ENCODE peak calls at places on chromosomes 2 and 18, in four cellular contexts. G, J, P and F are unnamed samples.

GRCh38 chr2:10626837-10627236 is 62.9 kb downstream of the NOL10 start:
- DNase-seq in G (no peak), J (no peak), P (no peak), F (no peak)

GRCh38 chr2:237912271-237913192 is 53.1 kb downstream of the RAMP1 start:
- DNase-seq in J (no peak), P (no peak), G (no peak), F (no peak)

GRCh38 chr2:121450301-121450700 is 80.4 kb upstream of the RNU4ATAC start:
- DNase-seq in G (no peak), P (no peak), J (no peak), F (no peak)

GRCh38 chr2:29755829-29756228 is 165.6 kb downstream of the ALK start:
- DNase-seq in G (no peak), P (no peak), J (no peak), F (no peak)

GRCh38 chr2:74051504-74051903 is 66.8 kb downstream of the TET3 start:
- DNase-seq in G (no peak), P (no peak), J (no peak), F (no peak)

GRCh38 chr2:11543337-11544216 is 9.7 kb downstream of the GREB1 start:
- DNase-seq in P (no peak), G (no peak), J (no peak), F (no peak)

GRCh38 chr18:811192-812122 is 585 bp downstream of the YES1 start:
- DNase-seq in P (peak), G (no peak), J (no peak), F (no peak)

GRCh38 chr2:230879891-230880290 is 15.1 kb downstream of the ITM2C start:
- DNase-seq in G (no peak), J (no peak), P (no peak), F (no peak)

GRCh38 chr2:14720319-14720718 is 87.8 kb downstream of the LRATD1 start:
- DNase-seq in P (peak), G (no peak), J (no peak), F (no peak)

GRCh38 chr2:208006833-208007232 is 18.5 kb downstream of the PLEKHM3 start:
- DNase-seq in G (no peak), J (no peak), P (peak), F (no peak)

GRCh38 chr2:188519133-188519532 is 227.5 kb downstream of the GULP1 start:
- DNase-seq in J (no peak), P (no peak), G (no peak), F (no peak)

GRCh38 chr2:207115715-207116364 is 49.9 kb downstream of the KLF7 start:
- DNase-seq in P (no peak), G (no peak), J (no peak), F (no peak)

GRCh38 chr2:222813177-222813843 is 47.5 kb upstream of the ACSL3 start:
- DNase-seq in G (no peak), J (no peak), P (peak), F (no peak)

GRCh38 chr2:624551-625347 is 52.5 kb downstream of the TMEM18 start:
- DNase-seq in G (no peak), P (no peak), J (no peak), F (no peak)

GRCh38 chr2:101463458-101463857 is 11.5 kb downstream of the RFX8 start:
- DNase-seq in J (no peak), P (no peak), G (no peak), F (no peak)

GRCh38 chr2:187934236-187934635 is 357.4 kb upstream of the GULP1 start:
- DNase-seq in G (no peak), P (no peak), J (no peak), F (no peak)

GRCh38 chr18:48333563-48333962 is 75.6 kb downstream of the ZBTB7C start:
- DNase-seq in P (no peak), G (no peak), J (no peak), F (no peak)

GRCh38 chr2:136004920-136005319 is 19.5 kb upstream of the DARS1 start:
- DNase-seq in P (no peak), J (no peak), G (no peak), F (no peak)

GRCh38 chr18:27585602-27586173 is 400.6 kb upstream of the CHST9 start:
- DNase-seq in J (no peak), P (no peak), G (no peak), F (no peak)

GRCh38 chr2:55163258-55163657 is 68.8 kb downstream of the CLHC1 start:
- DNase-seq in P (no peak), G (no peak), J (no peak), F (no peak)

GRCh38 chr2:67997528-67998267 is 65.1 kb downstream of the C1D start:
- DNase-seq in P (peak), J (no peak), G (no peak), F (no peak)

GRCh38 chr2:151711025-151711424 is 23.3 kb downstream of the NEB start:
- DNase-seq in P (no peak), J (no peak), G (no peak), F (no peak)

GRCh38 chr2:97646977-97647376 is 1.1 kb downstream of the COX5B start:
- DNase-seq in J (no peak), P (no peak), G (no peak), F (no peak)

GRCh38 chr18:3211236-3211992 is 8.4 kb downstream of the MYOM1 start:
- DNase-seq in G (no peak), J (no peak), P (no peak), F (peak)

GRCh38 chr2:147520817-147521216 is 324.0 kb upstream of the ACVR2A start:
- DNase-seq in G (no peak), J (no peak), P (no peak), F (no peak)

GRCh38 chr2:187709063-187709462 is 154.8 kb upstream of the TFPI start:
- DNase-seq in P (no peak), J (no peak), G (no peak), F (no peak)

GRCh38 chr2:133235959-133236358 is 332.3 kb downstream of the NCKAP5 start:
- DNase-seq in J (no peak), P (peak), G (no peak), F (no peak)

GRCh38 chr18:13136056-13136688 is 82.4 kb upstream of the LDLRAD4 start:
- DNase-seq in J (no peak), G (no peak), P (peak), F (peak)

GRCh38 chr2:206570199-206570598 is 72.1 kb upstream of the FAM237A start:
- DNase-seq in J (no peak), G (no peak), P (no peak), F (no peak)

GRCh38 chr18:10051877-10052631 is 138.2 kb downstream of the VAPA start:
- DNase-seq in G (no peak), J (no peak), P (peak), F (no peak)

GRCh38 chr18:28794459-28795245 is 617.7 kb upstream of the CDH2 start:
- DNase-seq in P (peak), G (no peak), J (no peak), F (no peak)

GRCh38 chr18:76213996-76214395 is 281.0 kb downstream of the ZNF516 start:
- DNase-seq in P (no peak), J (no peak), G (no peak), F (no peak)